ENCODE peak calls at places on chromosomes 7 and 10, in nine cellular contexts. P is tibial nerve; Y is neural progenitor cell; N is ovary; G is CD8-positive, alpha-beta memory T cell; E is aorta; W is transverse colon; J is colonic mucosa; V is cardiac muscle cell. A is an unnamed sample. For H3K4me1, the result is how much of the 10 kb centered on the place peaks cover.

GRCh38 chr7:116342125-116342524 is 131.8 kb downstream of the TES start:
- DNase-seq in P (no peak), Y (no peak), N (no peak), G (no peak), E (no peak), W (no peak), J (no peak), V (peak), A (no peak)

GRCh38 chr7:1858435-1859265 is 188.6 kb downstream of the ELFN1 start:
- DNase-seq in P (no peak), Y (no peak), N (no peak), G (peak), E (peak), W (no peak), J (no peak), V (no peak), A (no peak)

GRCh38 chr10:104316321-104317099 is 21.8 kb downstream of the ITPRIP start:
- DNase-seq in P (no peak), Y (peak), N (no peak), G (no peak), E (no peak), W (no peak), J (no peak), V (no peak), A (no peak)

GRCh38 chr10:112783653-112784426 is 166.2 kb upstream of the TCF7L2 start:
- DNase-seq in P (no peak), Y (peak), N (no peak), G (no peak), E (no peak), W (no peak), J (no peak), V (no peak), A (peak)

GRCh38 chr10:52895066-52895465 is 122.5 kb upstream of the MBL2 start:
- DNase-seq in P (no peak), Y (no peak), N (no peak), G (no peak), E (no peak), W (no peak), J (no peak), V (no peak), A (no peak)

GRCh38 chr10:100516847-100517246 is 2.8 kb downstream of the SEC31B start:
- DNase-seq in P (no peak), Y (no peak), N (no peak), G (no peak), E (no peak), W (no peak), J (no peak), V (no peak), A (no peak)

GRCh38 chr7:25849361-25850184 is 302.4 kb upstream of the NFE2L3 start:
- DNase-seq in P (peak), Y (no peak), N (peak), G (no peak), E (peak), W (no peak), J (no peak), V (peak), A (no peak)

GRCh38 chr10:49265885-49266284 is 33.1 kb upstream of the C10orf71 start:
- DNase-seq in P (no peak), Y (no peak), N (no peak), G (no peak), E (no peak), W (no peak), J (no peak), V (no peak), A (no peak)

GRCh38 chr7:140596751-140597424 is 43.7 kb downstream of the DENND2A start:
- DNase-seq in P (no peak), Y (no peak), N (peak), G (no peak), E (no peak), W (no peak), J (no peak), V (peak), A (no peak)

GRCh38 chr7:45035909-45036308 is 35.9 kb downstream of the CCM2 start:
- DNase-seq in P (no peak), Y (no peak), N (no peak), G (no peak), E (no peak), W (no peak), J (no peak), V (no peak), A (no peak)

GRCh38 chr7:77687747-77688144 is 8.5 kb upstream of the RSBN1L start:
- DNase-seq in P (no peak), Y (no peak), N (no peak), G (no peak), E (no peak), W (no peak), J (peak), V (no peak), A (no peak)

GRCh38 chr7:121187222-121187621 is 141.6 kb upstream of the WNT16 start:
- DNase-seq in P (no peak), Y (no peak), N (no peak), G (no peak), E (no peak), W (no peak), J (no peak), V (no peak), A (no peak)

GRCh38 chr10:127759276-127759675 is 22.3 kb downstream of the FOXI2 start:
- DNase-seq in P (no peak), Y (no peak), N (no peak), G (no peak), E (no peak), W (no peak), J (no peak), V (no peak), A (no peak)

GRCh38 chr7:25805027-25805687 is 346.8 kb upstream of the NFE2L3 start:
- DNase-seq in P (no peak), Y (no peak), N (no peak), G (no peak), E (no peak), W (no peak), J (no peak), V (peak), A (peak)

GRCh38 chr10:121886997-121887622 is 40.7 kb downstream of the ATE1 start:
- DNase-seq in P (peak), Y (peak), N (peak), G (peak), E (no peak), W (peak), J (peak), V (peak), A (peak)

DNA sequence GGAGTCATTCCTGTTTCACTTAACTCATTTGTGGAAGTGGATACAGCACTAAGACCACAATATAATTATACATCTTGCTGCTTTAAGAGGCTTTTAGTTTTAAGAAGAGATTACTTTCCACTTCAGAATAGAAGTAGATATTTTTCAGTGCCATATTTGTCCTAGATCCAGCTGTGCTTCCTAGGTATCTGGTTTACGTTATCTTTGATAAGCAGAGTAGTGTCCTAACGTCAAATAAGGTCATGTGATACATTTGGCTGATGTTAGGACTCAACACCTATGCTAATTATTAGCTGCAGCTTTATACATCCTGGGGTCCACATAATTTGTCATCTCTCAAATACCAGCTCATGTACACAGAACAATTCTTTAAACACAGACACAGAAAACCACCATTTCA is 196.2 kb upstream of the SMIM30 start:
- DNase-seq in P (no peak), Y (no peak), N (no peak), G (no peak), E (no peak), W (no peak), J (no peak), V (no peak), A (no peak)
- H3K27ac ChIP-seq in P (no peak), Y (no peak), N (no peak), G (no peak), E (no peak), W (no peak), J (no peak), V (no peak), A (no peak)

GRCh38 chr7:148335790-148336189 is 254.8 kb upstream of the C7orf33 start:
- DNase-seq in P (no peak), Y (no peak), N (no peak), G (no peak), E (no peak), W (no peak), J (no peak), V (no peak), A (no peak)

GRCh38 chr7:148334441-148334956 is 256.1 kb upstream of the C7orf33 start:
- DNase-seq in P (no peak), Y (no peak), N (no peak), G (no peak), E (no peak), W (no peak), J (no peak), V (no peak), A (no peak)

GRCh38 chr7:148336411-148336810 is 254.2 kb upstream of the C7orf33 start:
- DNase-seq in P (no peak), Y (no peak), N (no peak), G (no peak), E (no peak), W (no peak), J (no peak), V (no peak), A (no peak)

GRCh38 chr7:148337166-148337565 is 253.4 kb upstream of the C7orf33 start:
- DNase-seq in P (no peak), Y (peak), N (no peak), G (no peak), E (no peak), W (no peak), J (no peak), V (no peak), A (no peak)

DNA sequence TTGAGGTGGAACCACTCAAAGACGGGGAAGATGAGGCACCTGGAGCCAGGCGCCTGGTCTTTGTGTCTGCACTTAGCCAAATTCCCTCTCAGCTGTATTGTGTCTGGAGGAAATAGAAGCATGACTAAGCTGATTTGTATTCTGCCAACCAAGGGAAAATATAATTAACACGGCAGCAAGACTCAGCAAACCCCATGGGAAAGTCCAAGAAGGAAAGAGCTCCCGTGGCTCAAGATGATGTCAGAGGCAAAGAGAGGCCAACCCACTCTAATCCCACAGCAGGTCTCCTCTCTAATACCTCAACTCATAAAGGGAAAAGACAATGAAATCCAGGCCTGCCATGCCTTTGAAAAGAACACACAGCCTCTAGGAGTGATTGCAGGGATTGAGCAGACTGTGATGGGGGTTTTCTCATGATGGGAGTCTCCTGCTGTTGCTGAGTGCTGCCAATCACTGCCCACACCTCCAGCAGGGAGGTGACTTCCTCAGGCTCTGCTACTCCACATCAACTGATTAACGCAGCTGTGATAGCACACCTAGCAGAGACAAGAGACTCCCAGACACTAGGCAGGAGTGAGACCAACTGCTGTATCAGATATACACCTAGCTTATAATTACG is 255.5 kb upstream of the C7orf33 start:
- DNase-seq in P (no peak), Y (peak), N (no peak), G (no peak), E (no peak), W (no peak), J (no peak), V (peak), A (no peak)
- H3K4me1 ChIP-seq in P (under half), Y (half or more), N (under half), G (under half), E (under half), W (under half), J (under half), V (under half), A (under half)

DNA sequence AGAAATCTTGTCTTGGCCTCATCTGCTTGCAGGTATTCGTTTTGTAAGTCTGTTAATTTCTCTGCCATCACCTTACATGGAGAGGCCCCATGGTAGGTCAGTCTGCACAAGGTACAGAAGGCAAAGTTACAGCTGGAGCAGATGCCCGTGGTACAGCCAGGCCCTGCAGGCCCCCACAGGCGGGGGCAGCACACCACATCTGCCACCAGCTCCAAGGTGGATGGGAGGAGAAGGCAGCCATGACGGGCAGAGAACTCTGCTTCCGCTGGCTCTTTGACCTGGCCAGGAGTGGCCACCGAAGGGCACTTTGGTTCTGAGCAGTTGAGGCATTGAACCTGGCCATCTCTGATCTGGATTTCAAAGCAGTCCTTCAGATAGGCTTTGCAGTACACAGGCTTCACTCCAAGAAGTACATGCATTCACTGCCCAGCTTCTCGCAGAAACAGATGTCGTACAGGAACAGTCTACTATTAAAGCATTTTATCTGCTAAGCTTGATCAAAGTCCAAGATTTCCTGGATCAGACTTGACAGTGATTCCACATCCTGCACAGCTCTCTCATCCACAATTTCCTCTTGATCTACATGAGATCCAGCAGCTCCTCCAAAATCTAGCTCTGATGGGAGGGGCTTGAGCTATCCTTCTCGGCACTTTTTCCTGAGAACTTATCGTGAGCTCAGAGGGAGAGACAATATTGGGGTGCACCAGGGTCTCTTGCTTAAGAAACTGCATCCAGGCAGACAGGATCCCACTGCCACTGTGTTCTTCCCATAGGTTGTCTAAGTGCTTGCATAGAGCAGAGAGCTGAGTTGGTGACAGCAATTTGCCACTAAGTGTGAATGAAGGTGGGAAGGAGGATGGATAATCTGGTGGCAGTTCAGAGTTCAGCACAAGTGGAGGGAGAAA is 120.7 kb downstream of the TRRAP start:
- DNase-seq in P (no peak), Y (no peak), N (no peak), G (peak), E (peak), W (no peak), J (no peak), V (no peak), A (no peak)
- H3K27ac ChIP-seq in P (no peak), Y (no peak), N (no peak), G (no peak), E (no peak), W (no peak), J (no peak), V (peak), A (no peak)

GRCh38 chr10:80170026-80170425 is 35.3 kb downstream of the ANXA11 start:
- DNase-seq in P (no peak), Y (no peak), N (no peak), G (no peak), E (no peak), W (no peak), J (peak), V (no peak), A (no peak)

GRCh38 chr10:80167471-80167870 is 34.9 kb downstream of the PLAC9 start:
- DNase-seq in P (no peak), Y (no peak), N (no peak), G (peak), E (no peak), W (no peak), J (no peak), V (no peak), A (no peak)

GRCh38 chr10:80168679-80169380 is 36.3 kb downstream of the PLAC9 start:
- DNase-seq in P (no peak), Y (peak), N (no peak), G (peak), E (no peak), W (no peak), J (no peak), V (no peak), A (peak)

GRCh38 chr10:80166581-80167470 is 34.3 kb downstream of the PLAC9 start:
- DNase-seq in P (no peak), Y (no peak), N (no peak), G (peak), E (no peak), W (no peak), J (no peak), V (no peak), A (no peak)

GRCh38 chr10:80168111-80168511 is 35.6 kb downstream of the PLAC9 start:
- DNase-seq in P (no peak), Y (no peak), N (no peak), G (peak), E (no peak), W (no peak), J (no peak), V (no peak), A (no peak)
- H3K4me1 ChIP-seq in P (under half), Y (under half), N (under half), G (under half), E (under half), W (half or more), J (under half), V (under half), A (under half)

GRCh38 chr7:101952355-101953247 is 135.2 kb downstream of the CUX1 start:
- DNase-seq in P (no peak), Y (no peak), N (peak), G (no peak), E (peak), W (no peak), J (no peak), V (peak), A (no peak)

GRCh38 chr7:101950450-101951119 is 133.2 kb downstream of the CUX1 start:
- DNase-seq in P (no peak), Y (peak), N (no peak), G (no peak), E (no peak), W (no peak), J (no peak), V (peak), A (no peak)

GRCh38 chr7:101951757-101952156 is 134.3 kb downstream of the CUX1 start:
- DNase-seq in P (no peak), Y (no peak), N (no peak), G (no peak), E (no peak), W (no peak), J (no peak), V (no peak), A (no peak)

GRCh38 chr7:101954494-101954893 is 137.1 kb downstream of the CUX1 start:
- DNase-seq in P (no peak), Y (no peak), N (no peak), G (no peak), E (no peak), W (no peak), J (no peak), V (no peak), A (no peak)

DNA sequence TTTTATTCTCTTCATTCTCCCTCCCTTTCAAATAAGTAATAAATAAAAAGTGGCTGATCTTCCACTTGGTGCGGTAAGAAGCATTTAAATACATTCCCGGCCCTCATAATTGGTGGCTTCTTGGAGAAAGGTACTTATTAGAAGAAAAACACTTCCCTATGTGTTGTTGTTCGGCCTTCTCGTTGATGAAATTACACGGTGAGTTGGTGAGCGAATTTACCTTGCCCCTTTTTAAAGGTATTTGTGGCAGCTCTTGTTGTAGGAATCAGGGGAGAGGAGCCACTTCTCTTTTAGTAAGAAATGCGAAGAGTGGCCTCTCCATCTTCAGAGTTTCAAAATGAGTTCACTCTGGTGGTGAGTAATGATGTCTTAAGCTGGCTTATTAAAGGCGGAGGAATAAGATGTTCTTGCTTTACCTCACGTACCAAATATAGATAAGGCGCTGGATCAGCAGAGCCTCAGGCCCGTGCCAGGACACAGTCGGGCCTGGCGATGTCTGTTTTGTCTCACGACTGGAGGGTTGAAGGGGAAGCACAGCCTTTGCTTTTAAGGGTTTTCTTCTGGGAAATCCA is 135.9 kb downstream of the CUX1 start:
- DNase-seq in P (no peak), Y (no peak), N (peak), G (no peak), E (peak), W (no peak), J (no peak), V (peak), A (peak)
- H3K27ac ChIP-seq in P (no peak), Y (no peak), N (peak), G (no peak), E (no peak), W (peak), J (peak), V (peak), A (peak)

A was measured in body of pancreas.